ENCODE peak calls at places on chromosome X, in five cellular contexts. M is PC-3, N is mammary epithelial cell, P is neuronal stem cell, B is K562. D is an unnamed sample.

GRCh38 chrX:13432376-13432775 is 112.5 kb upstream of the ATXN3L start:
- DNase-seq in B (no peak), N (peak; percentile 87), M (peak; percentile 45), P (no peak), D (no peak)

GRCh38 chrX:138754861-138755260 is 43.3 kb upstream of the FGF13 start:
- DNase-seq in B (no peak), P (no peak), N (peak; percentile 21), M (peak; percentile 17), D (no peak)

GRCh38 chrX:68632491-68632890 is 15.0 kb upstream of the STARD8 start:
- DNase-seq in N (no peak), B (no peak), P (no peak), M (no peak), D (no peak)

GRCh38 chrX:120517936-120518335 is 42.8 kb downstream of the CUL4B start:
- DNase-seq in P (no peak), B (no peak), N (peak; percentile 59), M (peak; percentile 77), D (no peak)

GRCh38 chrX:2469196-2469685 is 31.5 kb downstream of the DHRSX start:
- DNase-seq in N (no peak), B (no peak), M (no peak), P (no peak), D (no peak)

GRCh38 chrX:52988985-52989917 is 30.9 kb upstream of the FAM156A start:
- DNase-seq in M (peak; percentile 37), B (no peak), P (no peak), N (peak; percentile 67), D (no peak)

GRCh38 chrX:132353430-132353829 is 134.2 kb upstream of the RAP2C start:
- DNase-seq in M (no peak), N (no peak), B (no peak), P (no peak), D (no peak)

GRCh38 chrX:292900-293897 is 12.0 kb downstream of the PLCXD1 start:
- DNase-seq in B (no peak), M (no peak), P (no peak), N (no peak), D (no peak)

GRCh38 chrX:124378643-124379042 is 32.3 kb downstream of the SH2D1A start:
- DNase-seq in N (no peak), B (no peak), M (no peak), P (no peak), D (no peak)

GRCh38 chrX:34880656-34881055 is 61.9 kb upstream of the FAM47B start:
- DNase-seq in B (no peak), P (no peak), N (peak; percentile 84), M (peak; percentile 63), D (no peak)

GRCh38 chrX:85084770-85085393 is 81.2 kb downstream of the APOOL start:
- DNase-seq in B (peak; percentile 49), M (peak; percentile 55), P (peak; percentile 1), N (peak; percentile 14), D (peak; percentile 54)

GRCh38 chrX:36868592-36868991 is 139.6 kb upstream of the FAM47C start:
- DNase-seq in B (no peak), P (no peak), M (no peak), N (no peak), D (no peak)

GRCh38 chrX:147978931-147979330 is 2.2 kb upstream of the FMR1NB start:
- DNase-seq in P (no peak), N (peak; percentile 18), B (no peak), M (peak; percentile 21), D (no peak)

GRCh38 chrX:150366951-150367545 is 3.9 kb downstream of the MAMLD1 start:
- DNase-seq in N (peak; percentile 54), M (peak; percentile 39), P (no peak), B (no peak), D (no peak)

GRCh38 chrX:96551320-96551872 is 133.2 kb upstream of the DIAPH2 start:
- DNase-seq in P (no peak), N (no peak), M (no peak), B (no peak), D (no peak)

GRCh38 chrX:27883468-27884092 is 75.8 kb downstream of the MAGEB10 start:
- DNase-seq in B (no peak), N (no peak), M (no peak), P (peak; percentile 15), D (no peak)

GRCh38 chrX:344371-344901 is 25.8 kb upstream of the GTPBP6 start:
- DNase-seq in B (no peak), P (no peak), N (no peak), M (no peak), D (no peak)

GRCh38 chrX:10352536-10352935 is 195.8 kb downstream of the CLCN4 start:
- DNase-seq in P (no peak), N (no peak), B (no peak), M (peak; percentile 32), D (no peak)

GRCh38 chrX:56798866-56799864 is 70.1 kb downstream of the NBDY start:
- DNase-seq in N (no peak), P (no peak), B (no peak), M (no peak), D (peak; percentile 41)

GRCh38 chrX:20294957-20295356 is 28.2 kb upstream of the RPS6KA3 start:
- DNase-seq in N (no peak), B (no peak), P (no peak), M (no peak), D (no peak)

GRCh38 chrX:20306668-20307067 is 40.0 kb upstream of the RPS6KA3 start:
- DNase-seq in N (no peak), M (no peak), P (no peak), B (no peak), D (no peak)

GRCh38 chrX:20300822-20301221 is 34.1 kb upstream of the RPS6KA3 start:
- DNase-seq in P (no peak), M (no peak), N (no peak), B (peak; percentile 4), D (no peak)
- H3K4me3 ChIP-seq in P (no peak overlapping the region), M (no peak overlapping the region), N (no peak overlapping the region), B (no peak overlapping the region), D (no peak overlapping the region)

GRCh38 chrX:104285201-104285600 is 30.5 kb upstream of the ESX1 start:
- DNase-seq in M (no peak), B (no peak), N (no peak), P (no peak), D (no peak)

GRCh38 chrX:104284407-104285000 is 29.8 kb upstream of the ESX1 start:
- DNase-seq in N (peak; percentile 15), B (no peak), M (no peak), P (no peak), D (no peak)

GRCh38 chrX:104281564-104281963 is 26.8 kb upstream of the ESX1 start:
- DNase-seq in B (no peak), P (no peak), M (no peak), N (peak; percentile 40), D (no peak)

GRCh38 chrX:104280609-104281008 is 25.9 kb upstream of the ESX1 start:
- DNase-seq in B (no peak), M (no peak), P (no peak), N (no peak), D (no peak)

GRCh38 chrX:104282326-104282725 is 27.6 kb upstream of the ESX1 start:
- DNase-seq in M (no peak), B (no peak), P (no peak), N (no peak), D (no peak)
- H3K9ac ChIP-seq in M (no peak overlapping the region), B (no peak overlapping the region), P (no peak overlapping the region), N (no peak overlapping the region), D (no peak overlapping the region)

DNA sequence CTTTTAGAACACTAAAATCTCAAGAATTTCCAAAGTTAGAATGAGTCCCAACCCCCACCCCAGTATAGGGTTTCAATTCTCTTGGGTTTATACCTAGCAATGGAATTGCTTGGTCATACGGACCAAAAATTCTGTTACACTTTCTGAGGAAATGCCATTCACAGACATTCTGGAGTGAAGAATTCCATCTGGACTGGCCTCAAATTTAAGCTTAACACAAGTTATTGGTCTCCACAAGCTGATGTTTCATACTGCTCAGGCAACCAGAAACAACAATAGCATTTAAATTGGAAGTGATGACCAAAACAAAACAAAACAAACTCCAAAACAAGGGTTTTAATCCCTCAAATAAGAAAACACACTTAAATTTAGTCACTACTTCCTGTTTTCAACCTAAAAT is 51.1 kb downstream of the GPC4 start:
- DNase-seq in P (no peak), M (no peak), B (no peak), N (no peak), D (no peak)
- H3K4me3 ChIP-seq in P (no peak overlapping the region), M (no peak overlapping the region), B (no peak overlapping the region), N (no peak overlapping the region), D (no peak overlapping the region)

DNA sequence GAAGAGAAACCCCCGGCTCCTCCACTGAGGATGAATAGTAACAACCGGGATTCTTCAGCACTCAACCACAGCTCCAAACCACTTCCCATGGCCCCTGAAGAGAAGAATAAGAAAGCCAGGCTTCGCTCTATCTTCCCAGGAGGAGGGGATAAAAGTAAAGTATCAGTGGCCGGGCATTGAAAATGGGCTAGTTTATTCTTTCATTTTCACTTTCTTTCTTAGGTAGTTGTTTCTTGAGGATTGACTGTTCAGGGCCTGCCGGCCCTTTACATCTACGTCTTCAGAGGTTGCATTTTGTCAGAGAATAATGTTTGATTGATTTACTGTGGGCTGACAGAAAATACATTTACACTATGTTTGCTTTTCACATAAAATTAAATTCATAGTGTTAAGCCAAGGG is 27.1 kb downstream of the PAK3 start:
- DNase-seq in B (no peak), P (no peak), N (no peak), M (no peak), D (no peak)
- H3K9ac ChIP-seq in B (no peak overlapping the region), P (no peak overlapping the region), N (no peak overlapping the region), M (no peak overlapping the region), D (no peak overlapping the region)

GRCh38 chrX:83759872-83760271 is 101.1 kb upstream of the CYLC1 start:
- DNase-seq in M (peak; percentile 36), P (peak; percentile 23), N (no peak), B (no peak), D (no peak)
- H3K4me3 ChIP-seq in M (no peak overlapping the region), P (no peak overlapping the region), N (no peak overlapping the region), B (no peak overlapping the region), D (no peak overlapping the region)

DNA sequence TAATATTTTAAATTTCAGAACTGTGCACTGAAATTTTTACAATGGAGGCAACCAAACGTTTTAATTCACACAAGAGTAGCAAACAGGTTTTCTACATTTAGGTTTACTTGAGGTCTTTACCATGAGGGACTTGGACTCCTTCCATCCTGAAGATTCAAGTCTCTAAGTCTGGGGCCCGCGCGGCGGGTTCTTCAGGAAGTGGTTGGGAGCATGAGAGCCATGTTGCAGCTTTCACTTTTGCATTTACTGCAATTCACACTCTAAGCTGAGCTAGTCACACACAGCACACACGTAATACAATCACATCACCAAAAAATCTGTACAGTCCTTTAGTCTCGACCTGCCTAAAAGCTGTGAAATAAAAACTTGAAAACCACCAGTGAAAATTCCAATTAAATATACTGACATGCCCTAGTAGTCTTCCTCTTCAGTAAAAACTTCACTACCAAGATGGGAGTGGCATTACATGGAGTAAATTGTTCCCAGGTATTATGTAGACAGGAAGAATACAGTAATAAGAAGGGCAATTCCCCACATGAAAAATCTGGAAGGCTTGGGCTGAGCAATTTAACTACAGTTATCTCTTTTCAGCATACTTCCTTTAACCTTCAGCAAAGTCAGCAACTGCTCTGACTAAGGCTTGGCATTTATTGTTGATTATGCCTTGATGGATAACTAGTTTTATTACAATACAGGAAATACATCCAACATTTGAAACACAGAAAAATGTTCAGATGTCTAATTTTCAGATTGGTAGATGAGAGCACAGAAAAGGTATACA is 571.1 kb upstream of the DIPK2B start:
- DNase-seq in N (peak; percentile 59), P (no peak), B (no peak), M (peak; percentile 64), D (no peak)
- H3K9ac ChIP-seq in N (peak overlapping the region; percentile 70), P (no peak overlapping the region), B (no peak overlapping the region), M (peak overlapping the region; percentile 95), D (no peak overlapping the region)